ENCODE peak calls at places on chromosomes 16 and 17, in five cellular contexts. Y is astrocyte of the spinal cord, U is adrenal gland, N is nephron progenitor cell, C is AG10803. L is an unnamed sample.

GRCh38 chr17:45700171-45701090 is 83.7 kb upstream of the CRHR1 start:
- DNase-seq in U (no peak), C (no peak), Y (no peak), N (no peak), L (no peak)

GRCh38 chr16:82639666-82640336 is 13.0 kb downstream of the CDH13 start:
- DNase-seq in Y (peak), C (peak), N (peak), U (peak), L (no peak)

GRCh38 chr17:74872313-74873035 is at the start of gene FDXR:
- DNase-seq in N (no peak), C (no peak), Y (no peak), U (no peak), L (no peak)

GRCh38 chr17:73933871-73934270 is 269.6 kb upstream of the RPL38 start:
- DNase-seq in U (peak), N (no peak), Y (no peak), C (peak), L (no peak)

GRCh38 chr16:56848955-56849689 is 15.9 kb upstream of the SLC12A3 start:
- DNase-seq in C (peak), U (peak), Y (peak), N (no peak), L (peak)

GRCh38 chr17:1521067-1521466 is 4.7 kb upstream of the INPP5K start:
- DNase-seq in Y (no peak), N (no peak), U (no peak), C (no peak), L (no peak)

GRCh38 chr17:66123163-66123562 is 68.8 kb downstream of the CEP112 start:
- DNase-seq in U (no peak), C (peak), N (no peak), Y (peak), L (peak)

GRCh38 chr17:68289473-68289872 is 1.5 kb downstream of the SLC16A6 start:
- DNase-seq in C (no peak), N (no peak), Y (no peak), U (no peak), L (no peak)

GRCh38 chr17:75142236-75142971 is 10.9 kb upstream of the NT5C start:
- DNase-seq in Y (no peak), U (no peak), N (no peak), C (no peak), L (no peak)

GRCh38 chr16:31402687-31403086 is 9.6 kb downstream of the ITGAD start:
- DNase-seq in U (no peak), N (no peak), C (peak), Y (no peak), L (no peak)

GRCh38 chr17:58666858-58667267 is 25.0 kb downstream of the TEX14 start:
- DNase-seq in U (peak), C (peak), Y (peak), N (no peak), L (no peak)

GRCh38 chr16:89565506-89566372 is 5.3 kb downstream of the RPL13 start:
- DNase-seq in C (no peak), N (peak), Y (peak), U (peak), L (no peak)

GRCh38 chr17:2190014-2190413 is 113.6 kb downstream of the SMG6 start:
- DNase-seq in N (no peak), C (peak), Y (no peak), U (no peak), L (no peak)

GRCh38 chr16:5064915-5065314 is 841 bp downstream of the C16orf89 start:
- DNase-seq in C (no peak), Y (no peak), N (no peak), U (no peak), L (no peak)

GRCh38 chr17:1752425-1752941 is 9.4 kb upstream of the SERPINF1 start:
- DNase-seq in U (peak), C (no peak), N (no peak), Y (no peak), L (no peak)

GRCh38 chr17:76452102-76452645 is 778 bp downstream of the UBE2O start:
- DNase-seq in Y (no peak), C (no peak), N (peak), U (peak), L (no peak)

GRCh38 chr16:2785101-2785991 is 2.0 kb downstream of the PRSS33 start:
- DNase-seq in N (no peak), Y (no peak), C (no peak), U (no peak), L (no peak)

GRCh38 chr17:81334419-81334896 is 39.4 kb upstream of the SLC38A10 start:
- DNase-seq in U (no peak), C (no peak), Y (no peak), N (no peak), L (no peak)

GRCh38 chr17:78272181-78272913 is 40.9 kb downstream of the TMEM235 start:
- DNase-seq in U (peak), Y (peak), C (no peak), N (no peak), L (no peak)

GRCh38 chr16:51139568-51139967 is 11.5 kb downstream of the SALL1 start:
- DNase-seq in C (no peak), U (no peak), Y (no peak), N (no peak), L (no peak)

GRCh38 chr17:27504188-27504995 is 48.1 kb downstream of the KSR1 start:
- DNase-seq in Y (no peak), U (peak), N (no peak), C (no peak), L (no peak)

GRCh38 chr16:85602831-85603755 is 10.0 kb upstream of the GSE1 start:
- DNase-seq in Y (no peak), C (no peak), U (no peak), N (no peak), L (no peak)

DNA sequence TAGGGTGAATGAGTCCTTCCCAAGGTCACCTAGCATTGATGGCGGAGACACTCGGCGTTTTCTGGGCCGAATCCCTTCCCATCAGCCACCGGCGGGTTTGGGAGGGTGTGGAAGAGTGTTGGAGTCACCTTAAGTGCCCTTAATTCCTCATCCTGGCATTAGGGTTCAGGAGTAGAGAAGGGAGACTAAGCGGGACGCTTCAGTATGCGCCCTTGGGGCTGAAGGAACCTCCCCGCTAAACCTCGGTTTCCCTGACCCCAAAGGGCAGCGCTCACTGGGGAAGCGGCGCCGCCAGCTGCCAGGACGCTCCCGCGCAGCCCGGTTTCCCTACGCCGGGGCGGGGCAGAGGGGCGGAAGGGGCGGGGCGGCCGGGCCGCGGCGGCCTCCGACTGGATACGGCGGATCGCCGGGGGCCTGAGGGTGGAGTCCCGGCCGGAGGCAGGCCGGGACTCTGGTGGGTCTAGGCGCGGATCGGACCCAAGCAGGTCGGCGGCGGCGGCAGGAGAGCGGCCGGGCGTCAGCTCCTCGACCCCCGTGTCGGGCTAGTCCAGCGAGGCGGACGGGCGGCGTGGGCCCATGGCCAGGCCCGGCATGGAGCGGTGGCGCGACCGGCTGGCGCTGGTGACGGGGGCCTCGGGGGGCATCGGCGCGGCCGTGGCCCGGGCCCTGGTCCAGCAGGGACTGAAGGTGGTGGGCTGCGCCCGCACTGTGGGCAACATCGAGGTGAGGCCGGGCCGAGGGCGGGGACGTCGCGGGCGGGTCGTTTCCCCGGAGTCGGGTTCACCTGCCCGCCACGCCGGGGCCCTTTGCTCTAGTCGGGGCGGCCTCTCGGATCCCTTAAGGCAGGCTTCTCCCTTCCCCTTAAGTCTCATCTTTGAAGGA is at the start of gene DHRS11:
- DNase-seq in C (peak), N (peak), Y (peak), U (peak), L (no peak)
- TF ChIP-seq CTCF in C (no peak), N (no peak), Y (no peak), U (no peak), L (no peak)

GRCh38 chr17:11882716-11883115 is 114.6 kb downstream of the ZNF18 start:
- DNase-seq in N (no peak), Y (no peak), C (no peak), U (no peak), L (no peak)

GRCh38 chr17:11874756-11875155 is 122.5 kb downstream of the ZNF18 start:
- DNase-seq in N (no peak), Y (no peak), C (no peak), U (no peak), L (no peak)

GRCh38 chr17:11885051-11885450 is 112.2 kb downstream of the ZNF18 start:
- DNase-seq in N (no peak), U (no peak), C (no peak), Y (no peak), L (no peak)

DNA sequence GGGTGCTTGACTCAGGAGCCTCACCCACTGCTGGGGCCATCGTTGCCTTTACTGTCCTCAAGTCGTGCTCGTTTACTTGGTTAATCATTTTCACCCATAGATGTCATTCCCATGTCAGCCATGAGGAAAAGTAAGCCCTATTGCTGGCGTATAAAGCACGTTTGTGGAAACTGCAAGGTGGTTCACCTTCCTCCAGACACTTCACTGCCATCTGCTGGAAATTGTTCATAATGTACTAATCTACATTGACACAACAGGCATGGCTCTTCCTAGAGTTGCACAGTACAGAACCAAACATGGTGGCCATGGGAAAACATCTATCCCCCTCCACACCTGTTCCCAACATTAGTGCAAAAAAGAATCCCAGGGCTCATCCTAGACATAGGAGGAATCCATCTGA is 116.6 kb downstream of the ZNF18 start:
- DNase-seq in Y (no peak), N (no peak), C (no peak), U (no peak), L (peak)
- TF ChIP-seq CTCF in Y (no peak), N (peak), C (no peak), U (peak), L (peak)

GRCh38 chr17:64420143-64420670 is 28.7 kb upstream of the MILR1 start:
- DNase-seq in N (peak), Y (peak), C (peak), U (peak), L (peak)
- TF ChIP-seq CTCF in N (peak), Y (peak), C (peak), U (peak), L (peak)

GRCh38 chr17:9004132-9004960 is 17.0 kb upstream of the NTN1 start:
- DNase-seq in Y (no peak), C (no peak), N (peak), U (no peak), L (no peak)
- TF ChIP-seq CTCF in Y (no peak), C (no peak), N (peak), U (no peak), L (no peak)

DNA sequence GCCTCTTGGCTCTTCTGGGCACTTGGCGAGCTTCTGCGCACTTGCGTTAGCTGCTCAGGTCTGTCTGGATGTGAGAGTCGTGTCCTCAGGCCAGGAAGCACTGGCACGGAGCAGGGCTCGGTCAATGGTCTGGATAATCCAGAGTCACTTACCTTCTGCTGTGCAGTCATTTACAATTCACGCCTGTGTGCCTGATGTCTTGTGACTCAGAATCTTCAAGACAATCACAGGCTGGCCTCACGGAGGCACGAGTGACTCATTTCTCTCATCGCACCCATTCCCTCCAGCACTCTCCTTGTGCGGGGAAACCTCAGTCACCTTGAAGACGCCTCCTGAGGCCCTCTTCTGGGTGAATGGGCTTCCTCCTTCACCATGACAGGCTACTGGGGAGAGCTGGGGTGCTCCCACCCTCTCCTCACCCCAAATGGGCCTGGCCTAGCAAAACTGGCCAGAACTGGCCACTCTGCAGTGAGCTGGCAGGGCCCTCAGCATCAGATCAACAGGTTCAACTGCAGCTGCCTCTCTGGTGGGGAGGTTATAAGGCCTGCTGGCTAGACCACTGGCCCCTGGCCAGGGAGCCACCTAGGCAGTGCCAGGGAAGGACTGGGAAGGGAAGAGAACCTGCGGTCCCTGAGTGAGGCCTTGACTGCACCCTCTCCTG is 1.9 kb upstream of the CAPN15 start:
- DNase-seq in U (peak), N (no peak), C (peak), Y (peak), L (peak)
- TF ChIP-seq CTCF in U (no peak), N (no peak), C (no peak), Y (no peak), L (no peak)

DNA sequence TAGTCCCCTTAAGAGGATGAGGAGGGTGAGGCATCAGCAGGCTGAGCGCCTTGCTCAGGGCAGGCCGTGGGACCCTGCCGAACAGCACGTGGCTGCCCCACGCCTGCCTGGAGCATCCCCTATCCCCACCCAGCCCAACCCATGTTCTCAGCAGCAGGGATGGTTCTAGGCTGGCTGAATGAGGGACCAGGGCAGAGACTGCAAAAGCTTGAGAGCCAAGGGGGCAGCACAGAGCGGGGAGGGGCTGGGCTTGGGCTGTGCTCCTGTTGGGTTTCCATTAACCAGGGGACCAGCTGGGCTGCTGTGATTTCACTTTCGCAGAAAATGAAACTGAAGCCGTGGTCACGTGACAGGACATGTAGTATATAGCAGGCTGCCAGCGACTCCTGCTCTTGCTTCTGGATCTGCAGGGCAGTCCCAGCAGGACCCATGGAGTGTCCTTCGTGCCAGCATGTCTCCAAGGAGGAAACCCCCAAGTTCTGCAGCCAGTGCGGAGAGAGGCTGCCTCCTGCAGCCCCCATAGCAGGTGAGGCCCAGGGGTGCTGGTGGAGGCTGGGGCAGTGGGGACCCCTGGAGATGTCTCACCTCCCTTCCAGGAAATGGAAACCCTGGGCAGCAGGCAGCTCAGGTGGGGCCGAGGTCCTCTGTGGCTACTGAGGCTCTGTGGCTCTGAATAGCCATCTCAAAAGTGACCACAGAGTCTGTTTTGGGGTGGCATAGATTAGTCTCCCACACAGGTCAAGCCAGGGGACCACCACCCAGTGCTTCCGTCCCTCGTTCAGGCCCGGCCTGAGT is 2.8 kb downstream of the RNF213 start:
- DNase-seq in U (peak), Y (peak), C (peak), N (no peak), L (peak)
- TF ChIP-seq CTCF in U (no peak), Y (peak), C (no peak), N (no peak), L (no peak)

DNA sequence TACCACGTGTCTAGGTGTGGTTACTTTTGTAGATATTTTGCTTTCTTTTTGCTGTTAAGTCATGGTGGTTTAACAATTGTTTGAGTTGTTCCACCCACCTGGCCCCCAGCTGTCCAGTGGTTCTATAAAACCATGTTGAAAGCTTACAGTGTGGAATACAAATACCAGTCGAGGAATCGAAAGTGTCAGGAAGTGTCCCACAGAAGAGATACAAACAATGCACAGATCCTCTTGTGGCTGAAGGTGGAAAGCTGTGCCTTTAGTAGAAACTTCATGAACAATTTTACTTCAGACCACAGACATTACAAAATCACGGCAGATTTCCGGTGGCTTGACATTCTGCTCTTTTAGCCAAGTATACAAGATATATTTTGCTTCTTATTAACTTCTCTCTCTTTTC is 782.4 kb upstream of the SOX9 start:
- DNase-seq in N (no peak), Y (peak), U (no peak), C (peak), L (peak)
- TF ChIP-seq CTCF in N (no peak), Y (no peak), U (no peak), C (peak), L (no peak)

GRCh38 chr16:9070295-9070694 is 21.1 kb upstream of the HAPSTR1 start:
- DNase-seq in N (no peak), Y (no peak), U (no peak), C (no peak), L (no peak)
- TF ChIP-seq CTCF in N (no peak), Y (no peak), U (no peak), C (no peak), L (no peak)

GRCh38 chr17:29225388-29225787 is 21.3 kb upstream of the CRYBA1 start:
- DNase-seq in N (no peak), Y (no peak), C (no peak), U (no peak), L (no peak)
- TF ChIP-seq CTCF in N (no peak), Y (no peak), C (no peak), U (no peak), L (no peak)

GRCh38 chr17:4948997-4949320 is 629 bp upstream of the PFN1 start:
- DNase-seq in Y (peak), U (peak), N (peak), C (peak), L (peak)

GRCh38 chr17:4950075-4950756 is 703 bp upstream of the ENO3 start:
- DNase-seq in U (peak), Y (no peak), N (peak), C (no peak), L (no peak)

GRCh38 chr17:4948166-4948996 is at the start of gene PFN1:
- DNase-seq in C (peak), U (peak), N (peak), Y (peak), L (peak)

GRCh38 chr17:4950757-4951204 is at the start of gene ENO3:
- DNase-seq in Y (no peak), U (no peak), C (no peak), N (peak), L (no peak)

DNA sequence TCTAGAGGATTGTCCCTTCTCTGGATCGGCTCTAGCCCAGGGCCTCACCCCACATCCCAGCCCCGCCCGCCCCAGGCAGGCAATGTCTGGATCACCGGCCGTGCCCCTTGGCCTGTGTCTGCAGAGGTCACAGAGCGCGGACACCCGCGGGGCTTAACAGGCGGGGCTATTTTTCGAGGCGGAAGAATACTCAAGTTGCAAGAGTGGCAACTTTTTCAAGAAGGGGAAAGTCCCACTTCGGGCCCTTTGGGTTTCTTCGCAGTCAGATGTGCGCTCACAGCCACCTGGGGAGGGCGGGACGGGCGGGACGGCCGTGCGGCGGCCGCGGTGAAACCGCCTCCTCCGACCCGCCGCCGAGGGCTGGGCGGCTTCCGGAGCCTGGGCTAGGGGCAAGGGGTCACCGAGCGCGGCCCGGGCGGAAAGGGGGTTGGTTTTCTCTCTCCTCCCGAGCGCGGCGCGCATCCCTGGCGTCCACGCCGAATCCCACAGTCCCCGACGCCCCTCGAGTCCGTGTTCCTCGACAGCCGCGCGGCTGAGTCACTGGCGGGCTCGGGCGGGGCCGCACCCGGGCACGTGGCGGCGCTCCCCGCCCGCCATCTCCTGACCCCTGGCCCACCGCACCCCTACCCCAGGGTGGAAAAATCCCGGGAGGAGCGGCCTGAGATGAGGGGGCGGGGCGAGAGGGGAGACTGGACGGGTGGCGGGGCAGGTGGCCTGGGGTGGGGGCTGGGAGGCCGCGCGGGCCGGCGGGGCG is 1.2 kb upstream of the PFN1 start:
- DNase-seq in N (peak), U (peak), C (peak), Y (peak), L (no peak)
- TF ChIP-seq CTCF in N (no peak), U (no peak), C (no peak), Y (no peak), L (no peak)